ENCODE peak calls at places on chromosomes 4 and X, in four cellular contexts. One of them, this sample, is unnamed.

GRCh38 chr4:153933851-153934688 is 145.2 kb upstream of the SFRP2 start:
- DNase-seq in kidney tubule cell: no peak
- DNase-seq in activated T-cell treated with anti-CD3 and anti-CD28 coated beads for 1 hour: no peak
- DNase-seq in tibial artery: no peak
- DNase-seq in this sample: no peak

GRCh38 chrX:76279007-76279406 is 106.1 kb downstream of the PBDC1 start:
- DNase-seq in kidney tubule cell: peak; percentile 49
- DNase-seq in activated T-cell treated with anti-CD3 and anti-CD28 coated beads for 1 hour: peak; percentile 2
- DNase-seq in tibial artery: peak; percentile 24
- DNase-seq in this sample: peak; percentile 1

GRCh38 chr4:6204871-6205583 is 4.7 kb upstream of the JAKMIP1 start:
- DNase-seq in kidney tubule cell: no peak
- DNase-seq in activated T-cell treated with anti-CD3 and anti-CD28 coated beads for 1 hour: no peak
- DNase-seq in tibial artery: peak; percentile 12
- DNase-seq in this sample: no peak

GRCh38 chr4:186266699-186267467 is 894 bp downstream of the F11 start:
- DNase-seq in kidney tubule cell: peak; percentile 60
- DNase-seq in activated T-cell treated with anti-CD3 and anti-CD28 coated beads for 1 hour: no peak
- DNase-seq in tibial artery: no peak
- DNase-seq in this sample: no peak

GRCh38 chr4:2078584-2078983 is 19.5 kb downstream of the NAT8L start:
- DNase-seq in kidney tubule cell: no peak
- DNase-seq in activated T-cell treated with anti-CD3 and anti-CD28 coated beads for 1 hour: no peak
- DNase-seq in tibial artery: no peak
- DNase-seq in this sample: no peak

GRCh38 chr4:182917182-182918043 is at the start of gene DCTD:
- DNase-seq in kidney tubule cell: peak; percentile 81
- DNase-seq in activated T-cell treated with anti-CD3 and anti-CD28 coated beads for 1 hour: peak; percentile 67
- DNase-seq in tibial artery: peak; percentile 74
- DNase-seq in this sample: peak; percentile 56

GRCh38 chr4:101252721-101253120 is 94.6 kb downstream of the PPP3CA start:
- DNase-seq in kidney tubule cell: peak; percentile 22
- DNase-seq in activated T-cell treated with anti-CD3 and anti-CD28 coated beads for 1 hour: no peak
- DNase-seq in tibial artery: no peak
- DNase-seq in this sample: no peak

GRCh38 chrX:133265331-133265730 is 47.2 kb upstream of the TFDP3 start:
- DNase-seq in kidney tubule cell: peak; percentile 17
- DNase-seq in activated T-cell treated with anti-CD3 and anti-CD28 coated beads for 1 hour: no peak
- DNase-seq in tibial artery: no peak
- DNase-seq in this sample: no peak

GRCh38 chr4:71222661-71223060 is 116.2 kb upstream of the SLC4A4 start:
- DNase-seq in kidney tubule cell: no peak
- DNase-seq in activated T-cell treated with anti-CD3 and anti-CD28 coated beads for 1 hour: no peak
- DNase-seq in tibial artery: no peak
- DNase-seq in this sample: no peak

GRCh38 chr4:107736924-107737448 is 17.0 kb upstream of the PAPSS1 start:
- DNase-seq in kidney tubule cell: peak; percentile 44
- DNase-seq in activated T-cell treated with anti-CD3 and anti-CD28 coated beads for 1 hour: peak; percentile 9
- DNase-seq in tibial artery: no peak
- DNase-seq in this sample: peak; percentile 51

GRCh38 chr4:61440306-61440705 is 240.2 kb downstream of the ADGRL3 start:
- DNase-seq in kidney tubule cell: no peak
- DNase-seq in activated T-cell treated with anti-CD3 and anti-CD28 coated beads for 1 hour: no peak
- DNase-seq in tibial artery: no peak
- DNase-seq in this sample: no peak

GRCh38 chr4:182975806-182976205 is 58.6 kb upstream of the DCTD start:
- DNase-seq in kidney tubule cell: peak; percentile 95
- DNase-seq in activated T-cell treated with anti-CD3 and anti-CD28 coated beads for 1 hour: no peak
- DNase-seq in tibial artery: no peak
- DNase-seq in this sample: peak; percentile 78

GRCh38 chrX:3046253-3046909 is 5.1 kb downstream of the ARSF start:
- DNase-seq in kidney tubule cell: peak; percentile 40
- DNase-seq in activated T-cell treated with anti-CD3 and anti-CD28 coated beads for 1 hour: no peak
- DNase-seq in tibial artery: no peak
- DNase-seq in this sample: no peak

GRCh38 chr4:95264843-95265242 is 283.9 kb downstream of the UNC5C start:
- DNase-seq in kidney tubule cell: no peak
- DNase-seq in activated T-cell treated with anti-CD3 and anti-CD28 coated beads for 1 hour: no peak
- DNase-seq in tibial artery: no peak
- DNase-seq in this sample: no peak

GRCh38 chr4:145723336-145723735 is 43.4 kb downstream of the C4orf51 start:
- DNase-seq in kidney tubule cell: no peak
- DNase-seq in activated T-cell treated with anti-CD3 and anti-CD28 coated beads for 1 hour: no peak
- DNase-seq in tibial artery: no peak
- DNase-seq in this sample: no peak

GRCh38 chr4:139458999-139459398 is 5.1 kb downstream of the RAB33B start:
- DNase-seq in kidney tubule cell: peak; percentile 39
- DNase-seq in activated T-cell treated with anti-CD3 and anti-CD28 coated beads for 1 hour: no peak
- DNase-seq in tibial artery: no peak
- DNase-seq in this sample: no peak

GRCh38 chrX:45843518-45843917 is 642.8 kb upstream of the DIPK2B start:
- DNase-seq in kidney tubule cell: peak; percentile 25
- DNase-seq in activated T-cell treated with anti-CD3 and anti-CD28 coated beads for 1 hour: no peak
- DNase-seq in tibial artery: no peak
- DNase-seq in this sample: no peak

GRCh38 chr4:19659131-19659530 is 592.6 kb upstream of the SLIT2 start:
- DNase-seq in kidney tubule cell: peak; percentile 85
- DNase-seq in activated T-cell treated with anti-CD3 and anti-CD28 coated beads for 1 hour: no peak
- DNase-seq in tibial artery: no peak
- DNase-seq in this sample: no peak

GRCh38 chrX:73182502-73183114 is 32.0 kb downstream of the NAP1L2 start:
- DNase-seq in kidney tubule cell: no peak
- DNase-seq in activated T-cell treated with anti-CD3 and anti-CD28 coated beads for 1 hour: no peak
- DNase-seq in tibial artery: no peak
- DNase-seq in this sample: no peak

GRCh38 chrX:42567268-42567667 is 210.7 kb downstream of the PPP1R2C start:
- DNase-seq in kidney tubule cell: no peak
- DNase-seq in activated T-cell treated with anti-CD3 and anti-CD28 coated beads for 1 hour: no peak
- DNase-seq in tibial artery: no peak
- DNase-seq in this sample: no peak

GRCh38 chr4:189202869-189203271 is 737.8 kb upstream of the FRG1 start:
- DNase-seq in kidney tubule cell: peak; percentile 23
- DNase-seq in activated T-cell treated with anti-CD3 and anti-CD28 coated beads for 1 hour: no peak
- DNase-seq in tibial artery: no peak
- DNase-seq in this sample: peak; percentile 13

GRCh38 chr4:122083971-122084370 is 68.2 kb upstream of the BLTP1 start:
- DNase-seq in kidney tubule cell: no peak
- DNase-seq in activated T-cell treated with anti-CD3 and anti-CD28 coated beads for 1 hour: no peak
- DNase-seq in tibial artery: no peak
- DNase-seq in this sample: no peak

GRCh38 chr4:137156054-137156453 is 376.2 kb downstream of the PCDH18 start:
- DNase-seq in kidney tubule cell: peak; percentile 34
- DNase-seq in activated T-cell treated with anti-CD3 and anti-CD28 coated beads for 1 hour: no peak
- DNase-seq in tibial artery: no peak
- DNase-seq in this sample: peak; percentile 0

GRCh38 chrX:8139713-8140112 is 31.4 kb downstream of the VCX2 start:
- DNase-seq in kidney tubule cell: peak; percentile 9
- DNase-seq in activated T-cell treated with anti-CD3 and anti-CD28 coated beads for 1 hour: no peak
- DNase-seq in tibial artery: no peak
- DNase-seq in this sample: no peak

GRCh38 chrX:134669378-134670098 is 11.3 kb upstream of the PLAC1 start:
- DNase-seq in kidney tubule cell: peak; percentile 79
- DNase-seq in activated T-cell treated with anti-CD3 and anti-CD28 coated beads for 1 hour: no peak
- DNase-seq in tibial artery: peak; percentile 20
- DNase-seq in this sample: peak; percentile 48

GRCh38 chr4:133969202-133969873 is 232.3 kb downstream of the PABPC4L start:
- DNase-seq in kidney tubule cell: no peak
- DNase-seq in activated T-cell treated with anti-CD3 and anti-CD28 coated beads for 1 hour: no peak
- DNase-seq in tibial artery: peak; percentile 22
- DNase-seq in this sample: no peak

GRCh38 chrX:153517941-153518834 is 746 bp downstream of the ATP2B3 start:
- DNase-seq in kidney tubule cell: no peak
- DNase-seq in activated T-cell treated with anti-CD3 and anti-CD28 coated beads for 1 hour: no peak
- DNase-seq in tibial artery: no peak
- DNase-seq in this sample: no peak

GRCh38 chr4:77566148-77566547 is 39.5 kb upstream of the CXCL13 start:
- DNase-seq in kidney tubule cell: no peak
- DNase-seq in activated T-cell treated with anti-CD3 and anti-CD28 coated beads for 1 hour: no peak
- DNase-seq in tibial artery: no peak
- DNase-seq in this sample: no peak

GRCh38 chr4:47837582-47838294 is at the start of gene CORIN:
- DNase-seq in kidney tubule cell: peak; percentile 2
- DNase-seq in activated T-cell treated with anti-CD3 and anti-CD28 coated beads for 1 hour: no peak
- DNase-seq in tibial artery: no peak
- DNase-seq in this sample: no peak

GRCh38 chr4:159298502-159298901 is 195.6 kb downstream of the RAPGEF2 start:
- DNase-seq in kidney tubule cell: peak; percentile 33
- DNase-seq in activated T-cell treated with anti-CD3 and anti-CD28 coated beads for 1 hour: no peak
- DNase-seq in tibial artery: no peak
- DNase-seq in this sample: no peak

GRCh38 chr4:76744253-76744921 is 153.6 kb downstream of the SOWAHB start:
- DNase-seq in kidney tubule cell: peak; percentile 35
- DNase-seq in activated T-cell treated with anti-CD3 and anti-CD28 coated beads for 1 hour: no peak
- DNase-seq in tibial artery: no peak
- DNase-seq in this sample: no peak

GRCh38 chr4:81724925-81725329 is 253.2 kb upstream of the RASGEF1B start:
- DNase-seq in kidney tubule cell: peak; percentile 88
- DNase-seq in activated T-cell treated with anti-CD3 and anti-CD28 coated beads for 1 hour: peak; percentile 5
- DNase-seq in tibial artery: peak; percentile 61
- DNase-seq in this sample: no peak

GRCh38 chr4:100929753-100930152 is 411.9 kb upstream of the EMCN start:
- DNase-seq in kidney tubule cell: no peak
- DNase-seq in activated T-cell treated with anti-CD3 and anti-CD28 coated beads for 1 hour: no peak
- DNase-seq in tibial artery: no peak
- DNase-seq in this sample: no peak

GRCh38 chr4:88415982-88416381 is 37.3 kb downstream of the HERC6 start:
- DNase-seq in kidney tubule cell: no peak
- DNase-seq in activated T-cell treated with anti-CD3 and anti-CD28 coated beads for 1 hour: no peak
- DNase-seq in tibial artery: no peak
- DNase-seq in this sample: no peak

GRCh38 chr4:101187837-101188236 is 159.5 kb downstream of the PPP3CA start:
- DNase-seq in kidney tubule cell: no peak
- DNase-seq in activated T-cell treated with anti-CD3 and anti-CD28 coated beads for 1 hour: no peak
- DNase-seq in tibial artery: no peak
- DNase-seq in this sample: no peak

GRCh38 chr4:54228064-54228527 is 997 bp upstream of the PDGFRA start:
- DNase-seq in kidney tubule cell: peak; percentile 61
- DNase-seq in activated T-cell treated with anti-CD3 and anti-CD28 coated beads for 1 hour: no peak
- DNase-seq in tibial artery: peak; percentile 75
- DNase-seq in this sample: peak; percentile 65

GRCh38 chr4:24642941-24643628 is 58.7 kb upstream of the DHX15 start:
- DNase-seq in kidney tubule cell: peak; percentile 98
- DNase-seq in activated T-cell treated with anti-CD3 and anti-CD28 coated beads for 1 hour: no peak
- DNase-seq in tibial artery: no peak
- DNase-seq in this sample: peak; percentile 65